ENCODE peak calls at places on chromosome 7, in six cellular contexts. A is transverse colon, S is ovary, H is A549, B is tibial nerve, E is sigmoid colon. X is an unnamed sample.

GRCh38 chr7:110698576-110698975 is 392.4 kb upstream of the LRRN3 start:
- DNase-seq in A (no peak), S (no peak), H (no peak), B (no peak), E (no peak), X (no peak)

GRCh38 chr7:50565977-50566376 is 772 bp upstream of the DDC start:
- DNase-seq in A (peak), S (no peak), H (no peak), B (no peak), E (no peak), X (no peak)

GRCh38 chr7:155998328-155998691 is 186.0 kb upstream of the SHH start:
- DNase-seq in A (no peak), S (no peak), H (no peak), B (no peak), E (no peak), X (peak)

GRCh38 chr7:16546921-16547505 is 20.4 kb downstream of the LRRC72 start:
- DNase-seq in A (no peak), S (no peak), H (no peak), B (no peak), E (no peak), X (no peak)

GRCh38 chr7:44325181-44325671 is at the start of gene CAMK2B:
- DNase-seq in A (no peak), S (no peak), H (no peak), B (no peak), E (no peak), X (peak)

GRCh38 chr7:135742371-135742770 is 6.2 kb downstream of the FAM180A start:
- DNase-seq in A (no peak), S (no peak), H (no peak), B (no peak), E (no peak), X (no peak)

GRCh38 chr7:25069900-25070443 is 55.1 kb downstream of the CYCS start:
- DNase-seq in A (peak), S (peak), H (peak), B (no peak), E (peak), X (peak)

GRCh38 chr7:148503900-148504487 is 86.6 kb upstream of the C7orf33 start:
- DNase-seq in A (no peak), S (no peak), H (peak), B (no peak), E (no peak), X (no peak)

GRCh38 chr7:14570750-14571607 is 331.6 kb downstream of the DGKB start:
- DNase-seq in A (no peak), S (no peak), H (no peak), B (no peak), E (no peak), X (no peak)

GRCh38 chr7:125347264-125347663 is 417.6 kb upstream of the POT1 start:
- DNase-seq in A (no peak), S (no peak), H (no peak), B (no peak), E (no peak), X (no peak)

GRCh38 chr7:151245360-151246160 is 2.9 kb downstream of the SMARCD3 start:
- DNase-seq in A (peak), S (peak), H (no peak), B (no peak), E (no peak), X (peak)

GRCh38 chr7:156603629-156604028 is 36.9 kb upstream of the RNF32 start:
- DNase-seq in A (no peak), S (no peak), H (no peak), B (no peak), E (no peak), X (no peak)

GRCh38 chr7:913736-914520 is 37.6 kb downstream of the GET4 start:
- DNase-seq in A (peak), S (no peak), H (no peak), B (no peak), E (peak), X (peak)

GRCh38 chr7:128358233-128358632 is 3.3 kb downstream of the PRRT4 start:
- DNase-seq in A (no peak), S (no peak), H (no peak), B (no peak), E (no peak), X (no peak)

GRCh38 chr7:128359336-128359735 is 2.2 kb downstream of the PRRT4 start:
- DNase-seq in A (no peak), S (no peak), H (no peak), B (no peak), E (no peak), X (peak)

GRCh38 chr7:128359939-128360338 is 1.6 kb downstream of the PRRT4 start:
- DNase-seq in A (no peak), S (no peak), H (no peak), B (no peak), E (no peak), X (no peak)

GRCh38 chr7:128356546-128357365 is 4.7 kb downstream of the PRRT4 start:
- DNase-seq in A (no peak), S (no peak), H (no peak), B (no peak), E (no peak), X (no peak)

DNA sequence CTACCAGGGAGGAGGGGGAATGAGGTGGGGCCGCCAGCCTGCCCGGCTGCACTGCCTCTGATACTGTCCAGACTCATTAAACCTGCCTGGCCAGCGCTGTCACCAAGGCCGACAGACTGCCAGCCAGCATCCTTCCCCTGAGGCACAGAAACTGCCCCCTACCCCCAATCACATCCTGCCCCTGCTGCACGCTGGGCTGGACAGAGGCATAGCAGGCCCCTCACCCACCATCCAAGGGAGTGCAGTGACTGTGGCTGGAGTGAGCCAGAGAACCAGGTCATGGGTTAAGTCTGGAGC is 4.2 kb downstream of the PRRT4 start:
- DNase-seq in A (no peak), S (no peak), H (no peak), B (no peak), E (no peak), X (no peak)
- TF ChIP-seq EP300 in A (no peak), S (no peak), H (no peak), B (no peak), E (no peak), X (no peak)

DNA sequence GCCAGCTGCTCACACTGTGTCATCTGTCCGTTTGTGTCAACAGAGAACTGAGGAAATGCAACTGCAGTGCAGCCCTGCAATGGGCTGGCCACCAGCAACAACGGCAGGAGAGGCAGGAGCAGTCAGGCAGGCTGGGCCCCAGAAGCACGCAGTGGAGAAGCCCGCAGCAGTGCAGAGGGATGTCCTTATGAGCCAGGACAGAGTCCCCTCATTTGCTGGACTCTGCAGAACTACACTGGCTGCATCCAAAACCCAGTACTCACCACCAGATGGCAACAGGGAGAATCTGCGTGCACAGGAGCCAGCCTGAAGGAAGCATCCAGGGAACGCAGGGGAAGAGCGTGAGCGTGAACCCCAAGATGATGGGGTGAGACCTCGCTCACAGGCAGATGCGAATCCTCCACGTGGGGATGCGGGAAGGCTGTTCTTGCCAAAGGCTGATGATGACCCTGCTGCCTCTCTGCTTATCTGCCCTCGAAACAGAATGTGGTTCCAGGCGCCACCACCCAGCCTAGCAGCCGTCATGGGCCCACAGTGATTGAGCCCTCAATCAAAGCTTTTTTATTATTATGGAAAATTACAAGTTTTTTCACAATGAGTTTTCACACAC is 232.1 kb downstream of the PTPRN2 start:
- DNase-seq in A (no peak), S (no peak), H (peak), B (no peak), E (peak), X (peak)
- H3K4me3 ChIP-seq in A (no peak), S (no peak), H (no peak), B (no peak), E (no peak), X (no peak)

GRCh38 chr7:99729501-99730261 is 5.3 kb downstream of the CYP3A7 start:
- DNase-seq in A (no peak), S (no peak), H (peak), B (no peak), E (no peak), X (peak)
- TF ChIP-seq EP300 in A (no peak), S (no peak), H (no peak), B (no peak), E (no peak), X (no peak)

DNA sequence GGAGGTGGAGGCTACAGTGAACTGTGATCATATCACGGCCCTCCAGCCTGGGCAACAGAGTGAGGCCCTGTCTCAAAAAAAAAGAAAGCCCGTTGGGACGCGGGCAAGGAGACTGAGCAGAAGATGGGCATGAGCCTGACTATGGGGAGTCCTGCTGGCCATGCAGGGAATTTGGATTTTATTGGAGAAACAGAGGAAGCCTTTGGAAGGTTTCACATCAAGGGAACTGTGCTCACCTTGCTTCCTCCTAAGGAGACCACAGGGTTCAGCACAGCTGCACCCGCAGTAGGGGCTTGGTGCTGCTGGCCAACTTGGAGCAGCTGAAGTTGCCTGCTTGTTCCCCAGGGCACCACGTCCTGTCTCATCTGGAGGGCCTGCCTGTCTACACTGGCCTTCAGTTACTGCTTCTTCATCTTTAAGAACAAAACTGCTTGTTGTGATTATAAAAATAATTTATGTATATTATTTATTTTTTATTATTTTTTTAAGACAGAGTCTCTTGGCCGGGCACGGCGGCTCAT is 1.5 kb downstream of the IQCE start:
- DNase-seq in A (no peak), S (no peak), H (no peak), B (no peak), E (no peak), X (no peak)
- H3K4me3 ChIP-seq in A (no peak), S (peak), H (peak), B (no peak), E (peak), X (peak)

GRCh38 chr7:84642611-84643010 is 448.0 kb upstream of the SEMA3A start:
- DNase-seq in A (no peak), S (no peak), H (no peak), B (no peak), E (no peak), X (no peak)

GRCh38 chr7:84631913-84632312 is 437.3 kb upstream of the SEMA3A start:
- DNase-seq in A (no peak), S (no peak), H (no peak), B (no peak), E (no peak), X (no peak)

GRCh38 chr7:84640637-84641036 is 446.0 kb upstream of the SEMA3A start:
- DNase-seq in A (no peak), S (no peak), H (no peak), B (no peak), E (no peak), X (no peak)

GRCh38 chr7:84638339-84638697 is 443.7 kb upstream of the SEMA3A start:
- DNase-seq in A (no peak), S (no peak), H (no peak), B (no peak), E (no peak), X (no peak)

GRCh38 chr7:84637568-84638338 is 443.2 kb upstream of the SEMA3A start:
- DNase-seq in A (no peak), S (no peak), H (peak), B (no peak), E (peak), X (no peak)
- TF ChIP-seq EP300 in A (no peak), S (no peak), H (no peak), B (no peak), E (no peak), X (no peak)

GRCh38 chr7:74173866-74174605 is at the start of gene EIF4H:
- DNase-seq in A (peak), S (peak), H (peak), B (peak), E (peak), X (peak)

GRCh38 chr7:74174606-74175082 is 488 bp downstream of the EIF4H start:
- DNase-seq in A (peak), S (peak), H (peak), B (no peak), E (peak), X (no peak)

GRCh38 chr7:74175270-74175803 is 1.2 kb downstream of the EIF4H start:
- DNase-seq in A (no peak), S (no peak), H (no peak), B (no peak), E (no peak), X (no peak)

GRCh38 chr7:74173491-74173865 is 678 bp upstream of the EIF4H start:
- DNase-seq in A (no peak), S (no peak), H (no peak), B (no peak), E (no peak), X (no peak)

GRCh38 chr7:74173074-74173473 is 1.1 kb upstream of the EIF4H start:
- DNase-seq in A (peak), S (peak), H (no peak), B (no peak), E (no peak), X (peak)
- H3K4me3 ChIP-seq in A (peak), S (peak), H (peak), B (no peak), E (peak), X (peak)

GRCh38 chr7:130069978-130070899 is at the start of gene KLHDC10:
- DNase-seq in A (peak), S (peak), H (peak), B (peak), E (peak), X (peak)
- TF ChIP-seq EP300 in A (no peak), S (no peak), H (no peak), B (peak), E (no peak), X (no peak)

GRCh38 chr7:22546769-22547168 is 46.8 kb upstream of the STEAP1B start:
- DNase-seq in A (no peak), S (no peak), H (no peak), B (no peak), E (no peak), X (no peak)

GRCh38 chr7:22549667-22550513 is 49.9 kb upstream of the STEAP1B start:
- DNase-seq in A (no peak), S (no peak), H (peak), B (no peak), E (peak), X (peak)

GRCh38 chr7:22548313-22548712 is 48.3 kb upstream of the STEAP1B start:
- DNase-seq in A (no peak), S (no peak), H (no peak), B (no peak), E (no peak), X (no peak)

GRCh38 chr7:22550514-22551010 is 50.6 kb upstream of the STEAP1B start:
- DNase-seq in A (no peak), S (no peak), H (no peak), B (no peak), E (no peak), X (no peak)

DNA sequence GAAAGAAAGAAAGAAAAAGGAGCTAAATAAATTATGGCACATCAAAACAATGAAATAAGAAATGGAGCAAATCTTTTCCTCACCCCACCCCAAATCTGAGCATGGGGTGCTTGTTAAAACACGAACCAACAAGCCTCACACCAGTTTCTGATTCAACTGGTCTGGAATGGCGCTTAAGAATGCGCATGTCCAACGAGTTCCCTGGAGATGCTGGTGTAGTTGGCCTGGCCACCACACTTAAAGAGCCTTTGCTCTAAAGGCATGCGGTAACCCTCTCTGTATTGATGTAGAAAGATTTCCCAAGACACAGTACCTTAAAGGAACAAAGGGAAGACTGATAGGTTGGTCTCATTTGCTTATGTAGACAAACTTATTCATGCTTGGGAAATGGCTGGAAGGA is 49.1 kb upstream of the STEAP1B start:
- DNase-seq in A (no peak), S (no peak), H (no peak), B (no peak), E (peak), X (no peak)
- H3K4me3 ChIP-seq in A (no peak), S (no peak), H (no peak), B (no peak), E (no peak), X (no peak)

GRCh38 chr7:130445008-130445407 is 4.2 kb upstream of the CEP41 start:
- DNase-seq in A (no peak), S (no peak), H (peak), B (no peak), E (no peak), X (no peak)
- TF ChIP-seq EP300 in A (no peak), S (no peak), H (no peak), B (no peak), E (no peak), X (no peak)

X was measured in upper lobe of left lung.